ENCODE peak calls at places on chromosomes 5 and 9, in four cellular contexts. One of them, this sample, is unnamed.

GRCh38 chr5:115944501-115944900 is 17.8 kb upstream of the LVRN start:
- DNase-seq in memory B cell: no peak
- DNase-seq in GDM1: no peak
- DNase-seq in BE2C: no peak
- DNase-seq in this sample: no peak

GRCh38 chr5:128287740-128288139 is 204.2 kb downstream of the SLC12A2 start:
- DNase-seq in memory B cell: no peak
- DNase-seq in BE2C: no peak
- DNase-seq in GDM1: no peak
- DNase-seq in this sample: no peak

GRCh38 chr5:38466444-38467189 is 89.8 kb downstream of the LIFR start:
- DNase-seq in memory B cell: no peak
- DNase-seq in BE2C: no peak
- DNase-seq in GDM1: no peak
- DNase-seq in this sample: peak; percentile 95

GRCh38 chr5:132657676-132658382 is at the start of gene IL13:
- DNase-seq in memory B cell: no peak
- DNase-seq in GDM1: no peak
- DNase-seq in BE2C: no peak
- DNase-seq in this sample: no peak

GRCh38 chr5:59246470-59247250 is 646.9 kb downstream of the PDE4D start:
- DNase-seq in BE2C: no peak
- DNase-seq in memory B cell: no peak
- DNase-seq in GDM1: no peak
- DNase-seq in this sample: no peak

GRCh38 chr5:103744159-103744558 is 181.6 kb upstream of the NUDT12 start:
- DNase-seq in BE2C: no peak
- DNase-seq in GDM1: no peak
- DNase-seq in memory B cell: no peak
- DNase-seq in this sample: no peak

GRCh38 chr9:8880031-8880430 is 1080.5 kb upstream of the DMAC1 start:
- DNase-seq in memory B cell: no peak
- DNase-seq in GDM1: no peak
- DNase-seq in BE2C: no peak
- DNase-seq in this sample: no peak

GRCh38 chr9:89759563-89759962 is 154.8 kb downstream of the GADD45G start:
- DNase-seq in BE2C: peak; percentile 69
- DNase-seq in memory B cell: no peak
- DNase-seq in GDM1: no peak
- DNase-seq in this sample: no peak

GRCh38 chr9:137222190-137223077 is at the start of gene RNF208:
- DNase-seq in BE2C: no peak
- DNase-seq in GDM1: no peak
- DNase-seq in memory B cell: no peak
- DNase-seq in this sample: no peak